ENCODE peak calls at places on chromosome 1, in five cellular contexts. B is IMR-90, F is Peyer's patch, U is fibroblast of mammary gland, Y is transverse colon. T is an unnamed sample.

GRCh38 chr1:239858058-239858457 is 233.6 kb upstream of the FMN2 start:
- DNase-seq in B (no peak), F (no peak), U (peak), Y (no peak), T (no peak)

GRCh38 chr1:156025873-156026272 is 5.1 kb upstream of the SSR2 start:
- DNase-seq in B (peak), F (no peak), U (peak), Y (peak), T (no peak)

GRCh38 chr1:4549933-4550332 is 104.5 kb upstream of the AJAP1 start:
- DNase-seq in B (no peak), F (no peak), U (no peak), Y (no peak), T (no peak)

GRCh38 chr1:181149326-181150000 is 61.0 kb downstream of the IER5 start:
- DNase-seq in B (no peak), F (peak), U (no peak), Y (peak), T (no peak)

GRCh38 chr1:78255378-78255777 is 209.6 kb downstream of the GIPC2 start:
- DNase-seq in B (peak), F (no peak), U (peak), Y (no peak), T (no peak)

GRCh38 chr1:168676029-168676812 is 52.8 kb downstream of the DPT start:
- DNase-seq in B (no peak), F (no peak), U (no peak), Y (no peak), T (no peak)

GRCh38 chr1:192801451-192801850 is 7.4 kb upstream of the RGS2 start:
- DNase-seq in B (peak), F (no peak), U (no peak), Y (no peak), T (no peak)

GRCh38 chr1:32351077-32351858 is 11.0 kb downstream of the FAM229A start:
- DNase-seq in B (peak), F (peak), U (peak), Y (peak), T (peak)

GRCh38 chr1:14487671-14488070 is 110.8 kb upstream of the KAZN start:
- DNase-seq in B (no peak), F (no peak), U (peak), Y (no peak), T (no peak)

GRCh38 chr1:219439376-219439775 is 173.5 kb downstream of the ZC3H11B start:
- DNase-seq in B (peak), F (no peak), U (no peak), Y (no peak), T (no peak)

GRCh38 chr1:192751260-192751659 is 57.6 kb upstream of the RGS2 start:
- DNase-seq in B (no peak), F (no peak), U (no peak), Y (no peak), T (no peak)

GRCh38 chr1:101653482-101653946 is 343.2 kb downstream of the OLFM3 start:
- DNase-seq in B (peak), F (no peak), U (peak), Y (peak), T (no peak)

GRCh38 chr1:19113362-19114092 is 96.5 kb downstream of the UBR4 start:
- DNase-seq in B (peak), F (no peak), U (peak), Y (peak), T (peak)

GRCh38 chr1:190277116-190277515 is 200.5 kb downstream of the BRINP3 start:
- DNase-seq in B (no peak), F (no peak), U (no peak), Y (no peak), T (no peak)

GRCh38 chr1:89719502-89720306 is 86.8 kb downstream of the LRRC8C start:
- DNase-seq in B (peak), F (no peak), U (peak), Y (no peak), T (no peak)

GRCh38 chr1:40928699-40929098 is 50.8 kb upstream of the CTPS1 start:
- DNase-seq in B (no peak), F (no peak), U (no peak), Y (no peak), T (no peak)
- TF ChIP-seq CTCF in B (no peak), F (no peak), U (no peak), Y (no peak), T (no peak)

DNA sequence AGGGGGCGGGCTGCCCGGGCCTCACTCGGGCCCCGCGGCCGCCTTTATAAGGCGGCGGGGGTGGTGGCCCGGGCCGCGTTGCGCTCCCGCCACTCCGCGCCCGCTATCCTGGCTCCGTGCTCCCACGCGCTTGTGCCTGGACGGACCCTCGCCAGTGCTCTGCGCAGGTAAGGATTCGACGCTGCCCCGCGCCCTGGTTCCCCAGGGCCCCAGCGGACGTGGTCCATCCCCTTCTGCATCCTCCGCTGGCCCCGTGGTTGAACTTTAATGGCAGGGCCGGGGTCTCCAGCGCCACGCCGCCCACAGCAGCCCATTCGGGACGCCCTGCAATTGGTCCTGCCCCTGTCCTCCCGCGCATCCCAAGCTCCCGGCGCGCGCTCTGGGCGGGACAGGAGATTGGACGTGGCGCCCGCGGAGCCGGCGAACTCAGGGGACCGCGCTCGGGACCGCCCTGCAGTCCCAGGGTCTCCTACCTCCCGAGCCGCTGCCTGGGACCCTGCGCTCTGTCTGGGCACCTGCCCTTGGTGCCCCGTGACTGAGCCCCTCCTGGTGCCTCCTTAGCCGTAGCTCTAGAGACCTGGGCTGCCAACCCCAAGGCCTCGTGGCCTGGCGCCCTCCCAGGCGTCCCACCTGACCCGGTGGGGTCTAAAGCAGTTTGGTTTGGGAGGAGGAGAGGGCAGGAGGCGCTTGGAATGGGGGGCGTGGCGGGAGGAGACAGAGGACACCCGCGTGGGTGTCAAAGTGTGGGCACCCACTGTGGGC is at the start of gene ALPL:
- DNase-seq in B (no peak), F (no peak), U (no peak), Y (no peak), T (no peak)
- H3K4me3 ChIP-seq in B (peak), F (peak), U (peak), Y (no peak), T (peak)

DNA sequence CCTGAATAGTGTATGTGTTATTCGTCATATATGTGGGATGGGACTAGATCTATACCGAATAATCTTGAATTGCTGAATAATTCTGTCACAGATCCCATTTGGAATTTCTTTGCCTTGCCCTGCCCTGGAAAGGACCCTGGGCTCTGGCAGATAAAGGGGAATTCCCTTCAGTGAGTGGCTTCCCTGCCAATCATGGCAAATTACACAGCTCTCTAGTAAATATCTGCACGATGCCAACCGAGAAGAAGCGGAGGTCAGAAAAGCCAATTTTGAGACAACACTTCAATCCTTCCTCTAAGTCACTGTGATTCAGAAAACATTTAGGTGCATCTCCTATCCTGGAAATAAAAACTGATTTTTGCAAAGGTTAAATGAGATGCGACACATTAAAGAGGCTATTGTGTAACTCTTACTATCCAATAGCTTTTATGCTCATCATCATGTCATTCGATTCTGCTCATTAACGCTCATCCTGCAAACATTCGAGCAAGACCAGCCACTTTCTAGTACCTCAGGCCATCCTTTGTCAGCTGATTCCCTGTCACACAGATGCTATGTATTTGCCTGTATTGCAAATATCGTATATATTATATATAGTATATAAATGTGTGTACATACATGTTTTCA is 131.7 kb downstream of the TLR5 start:
- DNase-seq in B (no peak), F (no peak), U (peak), Y (no peak), T (no peak)
- TF ChIP-seq CTCF in B (no peak), F (no peak), U (no peak), Y (no peak), T (no peak)

DNA sequence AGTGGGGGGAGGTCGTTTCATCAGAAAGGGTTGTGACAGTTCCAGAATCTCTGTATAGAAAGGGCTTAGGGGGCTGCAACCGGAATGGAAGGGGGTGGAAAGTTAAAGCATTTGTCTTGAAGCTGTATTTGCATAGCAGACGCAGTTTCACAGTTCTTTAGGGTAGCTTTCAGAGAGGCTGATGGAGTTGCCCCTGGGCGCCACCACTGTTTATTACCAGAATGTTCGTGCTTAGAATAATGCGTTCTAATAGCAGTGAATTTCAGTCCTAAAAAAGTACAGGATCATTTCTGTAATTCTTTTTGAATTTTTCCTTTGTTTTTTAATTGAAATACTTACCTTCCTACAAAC is 1.3 kb downstream of the EXO1 start:
- DNase-seq in B (no peak), F (no peak), U (no peak), Y (no peak), T (no peak)
- H3K4me3 ChIP-seq in B (peak), F (no peak), U (peak), Y (no peak), T (peak)

DNA sequence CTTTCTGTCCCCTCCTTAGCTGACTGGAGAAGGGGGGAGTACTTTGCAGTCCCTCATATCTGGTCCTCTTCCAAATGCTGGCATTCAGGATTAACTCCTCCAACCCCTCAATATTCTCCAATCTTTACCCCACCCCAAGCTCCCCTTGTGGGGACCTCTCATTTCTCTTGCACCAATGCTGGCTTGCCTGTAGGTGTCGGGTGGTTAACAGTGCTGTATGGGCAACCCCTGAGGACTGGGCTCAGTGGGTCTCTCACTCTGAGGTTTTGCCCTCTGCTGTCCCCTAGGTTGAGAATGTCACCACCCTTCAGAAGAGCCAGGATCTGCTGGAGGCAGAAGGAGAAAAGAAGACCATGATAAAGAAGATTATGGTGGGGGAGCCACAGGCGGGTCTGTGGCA is 27.0 kb downstream of the MROH7 start:
- DNase-seq in B (no peak), F (no peak), U (no peak), Y (no peak), T (no peak)
- TF ChIP-seq CTCF in B (no peak), F (no peak), U (no peak), Y (no peak), T (no peak)

DNA sequence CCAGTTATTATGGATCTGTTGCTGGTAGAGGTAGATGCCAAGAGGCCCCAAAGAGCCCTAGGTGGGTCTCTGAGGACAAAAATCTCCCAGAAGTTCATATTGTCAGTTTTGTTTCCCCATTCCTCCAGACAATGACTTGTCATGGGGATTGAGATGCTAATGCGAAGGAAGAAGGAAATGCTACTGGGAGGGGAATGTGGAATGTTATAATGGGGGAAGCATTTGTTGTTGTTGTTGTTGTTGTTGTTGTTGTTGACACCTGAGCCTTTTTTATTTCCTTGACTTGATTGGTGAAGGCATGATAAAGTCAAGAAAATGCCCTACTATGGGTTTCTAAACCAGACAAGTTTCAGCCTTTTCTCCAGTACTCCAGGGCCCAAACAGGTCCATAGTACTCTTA is 108.9 kb downstream of the BEND5 start:
- DNase-seq in B (no peak), F (no peak), U (no peak), Y (no peak), T (no peak)
- H3K4me3 ChIP-seq in B (no peak), F (no peak), U (no peak), Y (no peak), T (no peak)

GRCh38 chr1:226455843-226456242 is 48.0 kb upstream of the PARP1 start:
- DNase-seq in B (no peak), F (no peak), U (no peak), Y (no peak), T (no peak)

GRCh38 chr1:226452981-226453380 is 45.1 kb upstream of the PARP1 start:
- DNase-seq in B (no peak), F (no peak), U (no peak), Y (no peak), T (no peak)

GRCh38 chr1:226457307-226457712 is 49.4 kb upstream of the PARP1 start:
- DNase-seq in B (no peak), F (peak), U (peak), Y (peak), T (no peak)
- TF ChIP-seq CTCF in B (no peak), F (peak), U (peak), Y (no peak), T (peak)

GRCh38 chr1:12142141-12142823 is 24.5 kb upstream of the TNFRSF1B start:
- DNase-seq in B (no peak), F (no peak), U (no peak), Y (no peak), T (no peak)

GRCh38 chr1:12144236-12144635 is 22.6 kb upstream of the TNFRSF1B start:
- DNase-seq in B (no peak), F (no peak), U (no peak), Y (peak), T (no peak)

GRCh38 chr1:12142891-12143630 is 23.7 kb upstream of the TNFRSF1B start:
- DNase-seq in B (no peak), F (peak), U (no peak), Y (no peak), T (no peak)

GRCh38 chr1:12144969-12145368 is 21.8 kb upstream of the TNFRSF1B start:
- DNase-seq in B (no peak), F (no peak), U (no peak), Y (no peak), T (no peak)

GRCh38 chr1:12143631-12144155 is 23.1 kb upstream of the TNFRSF1B start:
- DNase-seq in B (peak), F (peak), U (peak), Y (peak), T (peak)
- H3K4me3 ChIP-seq in B (no peak), F (no peak), U (no peak), Y (no peak), T (no peak)

GRCh38 chr1:5830771-5831599 is 161.2 kb downstream of the NPHP4 start:
- DNase-seq in B (no peak), F (no peak), U (no peak), Y (no peak), T (no peak)
- TF ChIP-seq CTCF in B (no peak), F (no peak), U (no peak), Y (no peak), T (no peak)

GRCh38 chr1:113809651-113810602 is 2.3 kb downstream of the RSBN1 start:
- DNase-seq in B (peak), F (no peak), U (no peak), Y (peak), T (no peak)
- H3K4me3 ChIP-seq in B (peak), F (peak), U (peak), Y (no peak), T (peak)

T was measured in HFF-Myc.